ENCODE peak calls at places on chromosomes 1 and 21, in six cellular contexts. O, Q, E, X, J and L are unnamed samples.

GRCh38 chr1:244075247-244075722 is 24.2 kb downstream of the ZBTB18 start:
- DNase-seq in J (no peak), O (no peak), X (no peak), E (no peak), Q (no peak), L (no peak)

GRCh38 chr1:228000836-228001563 is 5.8 kb upstream of the WNT3A start:
- DNase-seq in E (no peak), Q (peak; percentile 2), X (peak; percentile 16), J (peak; percentile 33), O (no peak), L (no peak)

GRCh38 chr1:183365093-183365492 is 53.1 kb downstream of the NMNAT2 start:
- DNase-seq in Q (no peak), O (no peak), E (no peak), X (no peak), J (no peak), L (no peak)

GRCh38 chr1:203038217-203038741 is 12.0 kb downstream of the PPFIA4 start:
- DNase-seq in J (no peak), Q (peak; percentile 20), X (peak; percentile 96), E (peak; percentile 76), O (no peak), L (peak; percentile 24)

GRCh38 chr1:151851886-151852285 is 1.6 kb downstream of the THEM5 start:
- DNase-seq in J (no peak), E (no peak), O (no peak), Q (no peak), X (no peak), L (no peak)

GRCh38 chr1:64421377-64421776 is 48.6 kb upstream of the CACHD1 start:
- DNase-seq in E (no peak), J (no peak), Q (no peak), X (no peak), O (no peak), L (no peak)

GRCh38 chr1:115134850-115135484 is 45.7 kb upstream of the TSPAN2 start:
- DNase-seq in X (no peak), O (no peak), J (no peak), Q (no peak), E (no peak), L (peak; percentile 24)

GRCh38 chr21:32770514-32771133 is 931 bp downstream of the PAXBP1 start:
- DNase-seq in O (no peak), X (no peak), Q (no peak), E (no peak), J (no peak), L (no peak)

GRCh38 chr1:66982561-66983285 is 57.9 kb downstream of the MIER1 start:
- DNase-seq in O (no peak), Q (no peak), E (no peak), J (no peak), X (no peak), L (no peak)

GRCh38 chr1:41980872-41981653 is 62.3 kb upstream of the HIVEP3 start:
- DNase-seq in E (no peak), X (no peak), J (no peak), Q (no peak), O (peak; percentile 7), L (no peak)

GRCh38 chr1:46595127-46595526 is 8.9 kb downstream of the MKNK1 start:
- DNase-seq in E (peak; percentile 74), O (no peak), X (peak; percentile 79), J (no peak), Q (no peak), L (no peak)

GRCh38 chr1:162578936-162579335 is 17.4 kb downstream of the UAP1 start:
- DNase-seq in O (no peak), Q (no peak), E (no peak), J (no peak), X (no peak), L (no peak)

GRCh38 chr1:119954476-119955422 is 58.4 kb upstream of the ADAM30 start:
- DNase-seq in O (no peak), E (no peak), Q (no peak), J (no peak), X (no peak), L (no peak)

GRCh38 chr1:25073640-25074270 is 143.7 kb upstream of the RUNX3 start:
- DNase-seq in E (no peak), Q (no peak), O (no peak), X (no peak), J (peak; percentile 45), L (no peak)

GRCh38 chr1:186858923-186859322 is 30.2 kb downstream of the PLA2G4A start:
- DNase-seq in O (no peak), E (peak; percentile 23), J (no peak), Q (no peak), X (no peak), L (no peak)

GRCh38 chr1:8477199-8477982 is 159.5 kb downstream of the SLC45A1 start:
- DNase-seq in Q (no peak), J (no peak), X (no peak), O (no peak), E (no peak), L (no peak)

GRCh38 chr1:228150021-228150457 is 309 bp downstream of the GJC2 start:
- DNase-seq in E (no peak), O (no peak), J (no peak), Q (peak; percentile 14), X (peak; percentile 52), L (no peak)

GRCh38 chr1:12031039-12031980 is 12.0 kb downstream of the MIIP start:
- DNase-seq in E (no peak), Q (peak; percentile 32), X (peak; percentile 74), J (no peak), O (no peak), L (no peak)

GRCh38 chr1:113641396-113641795 is 117.9 kb downstream of the PHTF1 start:
- DNase-seq in Q (no peak), X (no peak), J (no peak), O (no peak), E (no peak), L (no peak)

GRCh38 chr1:30722175-30722537 is 1.2 kb downstream of the MATN1 start:
- DNase-seq in E (no peak), J (no peak), O (no peak), X (no peak), Q (no peak), L (no peak)

GRCh38 chr1:214541693-214542092 is 9.7 kb downstream of the PTPN14 start:
- DNase-seq in O (no peak), J (no peak), E (no peak), X (no peak), Q (no peak), L (no peak)

GRCh38 chr1:6003568-6004411 is 11.6 kb upstream of the NPHP4 start:
- DNase-seq in Q (no peak), O (no peak), X (peak; percentile 13), J (no peak), E (no peak), L (no peak)

GRCh38 chr1:85182700-85183099 is 18.1 kb downstream of the SYDE2 start:
- DNase-seq in E (no peak), O (no peak), Q (no peak), J (no peak), X (no peak), L (no peak)

GRCh38 chr1:206074839-206075238 is 21.9 kb downstream of the RHEX start:
- DNase-seq in O (no peak), J (no peak), X (no peak), E (no peak), Q (no peak), L (no peak)

GRCh38 chr1:65022264-65022663 is 55.9 kb upstream of the JAK1 start:
- DNase-seq in E (no peak), J (no peak), X (no peak), O (no peak), Q (no peak), L (no peak)

GRCh38 chr1:41446851-41447610 is 37.5 kb downstream of the EDN2 start:
- DNase-seq in X (no peak), O (no peak), E (no peak), Q (no peak), J (no peak), L (no peak)

GRCh38 chr21:17071093-17071492 is 441.8 kb upstream of the CXADR start:
- DNase-seq in J (no peak), E (no peak), Q (no peak), X (no peak), O (no peak), L (no peak)

GRCh38 chr21:44432841-44433790 is 22.2 kb upstream of the LRRC3 start:
- DNase-seq in J (peak; percentile 50), E (no peak), X (peak; percentile 34), Q (peak; percentile 5), O (no peak), L (no peak)

GRCh38 chr1:216450252-216450651 is 27.0 kb upstream of the USH2A start:
- DNase-seq in J (no peak), E (no peak), O (no peak), Q (no peak), X (no peak), L (no peak)

GRCh38 chr1:51631747-51632146 is 14.9 kb downstream of the OSBPL9 start:
- DNase-seq in E (no peak), O (no peak), J (no peak), X (no peak), Q (no peak), L (no peak)

GRCh38 chr1:51629918-51630317 is 13.0 kb downstream of the OSBPL9 start:
- DNase-seq in O (no peak), Q (no peak), X (no peak), J (no peak), E (no peak), L (no peak)

GRCh38 chr1:51628715-51629590 is 12.1 kb downstream of the OSBPL9 start:
- DNase-seq in O (no peak), J (no peak), Q (no peak), E (no peak), X (no peak), L (no peak)

GRCh38 chr1:51630922-51631321 is 14.0 kb downstream of the OSBPL9 start:
- DNase-seq in Q (no peak), J (no peak), O (no peak), X (no peak), E (no peak), L (no peak)

GRCh38 chr1:51630393-51630792 is 13.5 kb downstream of the OSBPL9 start:
- DNase-seq in O (no peak), E (no peak), J (no peak), X (no peak), Q (no peak), L (no peak)
- TF ChIP-seq CTCF in O (no peak), E (no peak), J (no peak), X (no peak), Q (no peak), L (no peak)

DNA sequence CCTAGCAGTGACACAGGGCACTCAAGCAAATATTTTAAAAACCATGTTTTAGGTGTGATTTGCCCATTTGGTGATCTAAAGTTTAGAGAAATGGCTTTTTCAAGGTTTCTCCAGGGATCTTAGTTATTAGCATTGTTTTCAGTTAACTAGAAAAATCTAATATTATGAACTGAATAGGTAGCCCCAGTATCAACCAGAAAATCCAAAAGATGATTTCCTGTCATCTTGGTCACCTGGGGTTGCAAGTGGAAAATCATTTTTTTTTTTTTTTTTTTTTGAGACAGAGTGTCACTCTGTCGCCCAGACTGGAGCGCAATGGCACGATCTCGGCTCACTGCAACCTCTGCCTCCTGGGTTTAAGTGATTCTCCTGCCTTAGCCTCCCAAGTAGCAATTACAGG is 106.6 kb upstream of the FMN2 start:
- DNase-seq in Q (no peak), X (no peak), E (no peak), J (no peak), O (no peak), L (no peak)
- H3K9me3 ChIP-seq in Q (peaks cover 3% of the 10 kb centered on the region), X (no peaks in the 10 kb centered on the region), E (peaks cover 4% of the 10 kb centered on the region), J (peaks cover 15% of the 10 kb centered on the region), O (peaks cover 17% of the 10 kb centered on the region), L (no peaks in the 10 kb centered on the region)

GRCh38 chr1:15151871-15152270 is 1.7 kb upstream of the TMEM51 start:
- DNase-seq in E (no peak), J (no peak), X (no peak), O (no peak), Q (no peak), L (no peak)
- H3K27ac ChIP-seq in E (no peak overlapping the region), J (peak overlapping the region; percentile 91), X (no peak overlapping the region), O (no peak overlapping the region), Q (peak overlapping the region; percentile 97), L (peak overlapping the region; percentile 39)

GRCh38 chr1:160078392-160079195 is 2.7 kb upstream of the KCNJ9 start:
- DNase-seq in J (no peak), X (no peak), E (no peak), O (peak; percentile 33), Q (peak; percentile 59), L (no peak)
- TF ChIP-seq CTCF in J (no peak), X (peak; percentile 60), E (peak; percentile 36), O (peak; percentile 84), Q (peak; percentile 69), L (peak; percentile 65)